ENCODE peak calls at places on chromosomes 6 and 20, in eight cellular contexts. P is pancreas; T is tibial artery; M is heart right ventricle; B is CD8-positive, alpha-beta memory T cell; H is GM23248; V is body of pancreas; C is ovary. J is an unnamed sample.
A peak's percentile ranks its signal among the peaks of the same experiment; 100 is the strongest.

GRCh38 chr20:45934046-45934586 is 367 bp upstream of the PCIF1 start:
- DNase-seq in V (peak; percentile 54), M (peak; percentile 81), C (peak; percentile 83), P (no peak), H (peak; percentile 68), T (peak; percentile 87), B (peak; percentile 80), J (no peak)

GRCh38 chr6:2426561-2427340 is 181.3 kb upstream of the GMDS start:
- DNase-seq in C (no peak), V (no peak), M (no peak), B (no peak), P (no peak), T (no peak), H (peak; percentile 64), J (no peak)

GRCh38 chr20:51790256-51790655 is 12.1 kb downstream of the SALL4 start:
- DNase-seq in P (no peak), T (no peak), V (no peak), B (no peak), M (no peak), H (no peak), C (no peak), J (no peak)

GRCh38 chr6:56843476-56844349 is 111.2 kb upstream of the BEND6 start:
- DNase-seq in M (peak; percentile 78), H (peak; percentile 93), B (peak; percentile 48), P (peak; percentile 51), C (peak; percentile 66), T (peak; percentile 89), V (peak; percentile 66), J (no peak)

GRCh38 chr6:113102761-113103160 is 754.4 kb upstream of the MARCKS start:
- DNase-seq in H (peak; percentile 19), M (no peak), C (no peak), V (no peak), T (no peak), B (no peak), P (no peak), J (no peak)

GRCh38 chr20:25623225-25623735 is 534 bp downstream of the NANP start:
- DNase-seq in M (peak; percentile 47), P (no peak), V (peak; percentile 45), H (peak; percentile 74), T (peak; percentile 72), C (peak; percentile 54), B (peak; percentile 51), J (peak; percentile 3)

GRCh38 chr6:5004373-5005037 is 668 bp upstream of the RPP40 start:
- DNase-seq in M (no peak), H (peak; percentile 34), C (no peak), P (no peak), V (no peak), T (no peak), B (no peak), J (no peak)

GRCh38 chr20:62274332-62275262 is 28.2 kb upstream of the ADRM1 start:
- DNase-seq in T (no peak), M (no peak), C (peak; percentile 45), B (no peak), H (no peak), P (no peak), V (no peak), J (no peak)

GRCh38 chr20:26209171-26209941 is 512.7 kb upstream of the ZNF337 start:
- DNase-seq in H (peak; percentile 33), B (peak; percentile 39), C (no peak), P (peak; percentile 15), M (peak; percentile 8), T (peak; percentile 39), V (no peak), J (no peak)

GRCh38 chr20:38441916-38442315 is 6.8 kb upstream of the SNHG17 start:
- DNase-seq in C (no peak), H (no peak), P (no peak), M (no peak), V (no peak), B (no peak), T (no peak), J (no peak)

GRCh38 chr20:52410182-52410647 is 218.6 kb upstream of the ZFP64 start:
- DNase-seq in V (no peak), M (no peak), B (peak; percentile 87), C (no peak), P (no peak), H (peak; percentile 89), T (no peak), J (no peak)

GRCh38 chr20:39698706-39699211 is 736.6 kb downstream of the DHX35 start:
- DNase-seq in P (no peak), C (no peak), T (no peak), M (no peak), H (no peak), B (no peak), V (no peak), J (no peak)

GRCh38 chr6:54810182-54810581 is 36.4 kb upstream of the FAM83B start:
- DNase-seq in T (no peak), P (no peak), C (no peak), V (no peak), B (no peak), H (no peak), M (no peak), J (no peak)

GRCh38 chr20:57653546-57653900 is 33.3 kb upstream of the ZBP1 start:
- DNase-seq in V (no peak), B (no peak), H (no peak), C (no peak), M (no peak), T (no peak), P (peak; percentile 5), J (no peak)

GRCh38 chr6:159817951-159818739 is 18.1 kb downstream of the PNLDC1 start:
- DNase-seq in T (peak; percentile 54), H (no peak), P (no peak), C (no peak), V (no peak), M (no peak), B (peak; percentile 3), J (no peak)

GRCh38 chr6:159821726-159822125 is 21.6 kb downstream of the PNLDC1 start:
- DNase-seq in C (no peak), H (no peak), M (no peak), B (peak; percentile 13), T (peak; percentile 49), V (no peak), P (no peak), J (no peak)

GRCh38 chr6:159819098-159819497 is 19.0 kb downstream of the PNLDC1 start:
- DNase-seq in V (no peak), H (no peak), C (no peak), T (peak; percentile 55), P (no peak), B (peak; percentile 43), M (no peak), J (no peak)

GRCh38 chr6:159821111-159821510 is 21.0 kb downstream of the PNLDC1 start:
- DNase-seq in P (no peak), V (no peak), T (peak; percentile 16), B (peak; percentile 1), H (no peak), M (no peak), C (no peak), J (no peak)

GRCh38 chr6:159819932-159820640 is 20.0 kb downstream of the PNLDC1 start:
- DNase-seq in P (no peak), B (peak; percentile 36), C (no peak), T (peak; percentile 48), M (no peak), H (no peak), V (no peak), J (no peak)
- H3K4me3 ChIP-seq in P (no peak overlapping the region), B (peak overlapping the region; percentile 36), C (no peak overlapping the region), T (no peak overlapping the region), M (no peak overlapping the region), H (no peak overlapping the region), V (no peak overlapping the region), J (no peak overlapping the region)

DNA sequence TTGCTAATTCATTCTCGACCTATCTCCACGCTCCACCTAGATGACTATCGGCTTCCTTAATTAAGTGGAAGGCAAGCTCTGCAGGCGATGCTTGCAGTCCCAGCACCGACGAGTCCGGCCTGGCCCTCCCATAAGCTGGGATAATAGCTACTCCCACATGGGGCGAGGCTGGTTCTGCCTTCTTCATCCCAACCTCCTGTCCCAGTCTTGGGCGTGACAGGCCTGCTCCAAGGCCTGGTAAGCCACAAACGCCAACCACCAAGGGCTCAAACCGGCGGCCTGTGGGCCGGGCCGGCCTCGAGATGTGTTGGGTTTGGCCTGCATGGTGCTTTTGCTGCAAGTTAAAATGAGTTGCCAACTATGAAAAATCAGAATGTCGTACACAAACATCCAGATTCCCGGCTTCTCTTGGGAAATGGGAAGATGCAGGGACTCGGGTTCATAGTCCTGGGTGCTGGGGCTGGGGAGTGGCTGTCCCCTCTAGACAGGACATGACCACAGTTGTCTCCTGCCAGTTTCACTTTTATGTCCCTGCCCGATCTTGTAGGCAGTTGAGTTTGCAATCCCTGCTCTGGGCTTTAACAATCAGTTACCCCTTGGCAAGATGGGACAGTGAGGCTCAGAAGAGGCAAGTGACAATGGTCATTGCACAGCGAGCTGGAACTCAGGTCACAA is 32.8 kb downstream of the CEBPB start:
- DNase-seq in C (no peak), B (peak; percentile 35), P (no peak), T (no peak), V (no peak), H (peak; percentile 17), M (no peak), J (no peak)
- H3K27ac ChIP-seq in C (peak overlapping the region; percentile 83), B (no peak overlapping the region), P (no peak overlapping the region), T (peak overlapping the region; percentile 79), V (peak overlapping the region; percentile 69), H (no peak overlapping the region), M (peak overlapping the region; percentile 76), J (peak overlapping the region; percentile 80)

GRCh38 chr20:21713901-21714296 is 8.4 kb downstream of the PAX1 start:
- DNase-seq in H (no peak), B (no peak), C (no peak), P (no peak), T (no peak), M (no peak), V (no peak), J (no peak)
- H3K4me3 ChIP-seq in H (no peak overlapping the region), B (no peak overlapping the region), C (no peak overlapping the region), P (no peak overlapping the region), T (no peak overlapping the region), M (no peak overlapping the region), V (no peak overlapping the region), J (no peak overlapping the region)

GRCh38 chr6:144277605-144278227 is 7.4 kb upstream of the UTRN start:
- DNase-seq in T (no peak), V (no peak), M (no peak), P (no peak), C (no peak), B (no peak), H (no peak), J (no peak)
- H3K27ac ChIP-seq in T (no peak overlapping the region), V (no peak overlapping the region), M (no peak overlapping the region), P (no peak overlapping the region), C (no peak overlapping the region), B (no peak overlapping the region), H (no peak overlapping the region), J (no peak overlapping the region)

GRCh38 chr6:151240861-151241642 is 1.3 kb downstream of the AKAP12 start:
- DNase-seq in V (peak; percentile 50), T (peak; percentile 84), B (no peak), M (peak; percentile 38), H (peak; percentile 72), P (peak; percentile 34), C (peak; percentile 72), J (no peak)

GRCh38 chr6:151240036-151240685 is 394 bp downstream of the AKAP12 start:
- DNase-seq in B (no peak), V (peak; percentile 47), M (peak; percentile 76), T (peak; percentile 94), P (peak; percentile 22), H (peak; percentile 79), C (peak; percentile 92), J (peak; percentile 60)

GRCh38 chr6:151241853-151242252 is 2.1 kb downstream of the AKAP12 start:
- DNase-seq in P (no peak), M (no peak), B (no peak), C (no peak), V (no peak), H (no peak), T (no peak), J (no peak)

GRCh38 chr6:151236668-151237401 is 2.9 kb upstream of the AKAP12 start:
- DNase-seq in C (no peak), H (no peak), M (no peak), T (no peak), P (no peak), B (no peak), V (no peak), J (no peak)

GRCh38 chr6:151239603-151240035 is at the start of gene AKAP12:
- DNase-seq in C (peak; percentile 68), V (no peak), T (peak; percentile 86), M (peak; percentile 27), B (no peak), H (peak; percentile 54), P (no peak), J (no peak)
- H3K4me3 ChIP-seq in C (peak within 1 kb of the TSS; percentile 66), V (peak within 1 kb of the TSS; percentile 18), T (peak within 1 kb of the TSS; percentile 97), M (peak within 1 kb of the TSS; percentile 69), B (no peak within 1 kb of the TSS), H (peak within 1 kb of the TSS; percentile 80), P (peak within 1 kb of the TSS; percentile 39), J (peak within 1 kb of the TSS; percentile 94)